ENCODE peak calls at places on chromosomes 12 and 14, in ten cellular contexts. Y is testis; C is stomach; R is upper lobe of left lung; A is uterus; I is PC-3; V is OCI-LY7; J is psoas muscle; O is CD8-positive, alpha-beta T cell; D is HCT116. E is an unnamed sample.

GRCh38 chr12:3195859-3196483 is 118.8 kb downstream of the TSPAN9 start:
- DNase-seq in Y (no peak), C (no peak), R (no peak), A (no peak), I (no peak), V (no peak), J (no peak), O (no peak), D (no peak), E (no peak)

GRCh38 chr14:104263671-104264358 is 125.4 kb downstream of the KIF26A start:
- DNase-seq in Y (no peak), C (peak; percentile 20), R (no peak), A (peak; percentile 4), I (no peak), V (no peak), J (no peak), O (no peak), D (no peak), E (no peak)

GRCh38 chr12:22858849-22859569 is 234.0 kb downstream of the ETNK1 start:
- DNase-seq in Y (no peak), C (no peak), R (no peak), A (no peak), I (peak; percentile 5), V (no peak), J (no peak), O (no peak), D (no peak), E (no peak)

GRCh38 chr14:47539065-47539464 is 136.3 kb downstream of the MDGA2 start:
- DNase-seq in Y (no peak), C (no peak), R (no peak), A (no peak), I (peak; percentile 43), V (peak; percentile 7), J (no peak), O (no peak), D (no peak), E (no peak)

GRCh38 chr12:94561943-94562411 is 88.4 kb downstream of the TMCC3 start:
- DNase-seq in Y (peak; percentile 45), C (peak; percentile 79), R (no peak), A (no peak), I (peak; percentile 89), V (peak; percentile 40), J (peak; percentile 83), O (no peak), D (no peak), E (no peak)

GRCh38 chr12:3047961-3048360 is 29.2 kb upstream of the TSPAN9 start:
- DNase-seq in Y (no peak), C (no peak), R (peak; percentile 47), A (no peak), I (no peak), V (no peak), J (no peak), O (no peak), D (no peak), E (no peak)

GRCh38 chr12:106301241-106301610 is 1.3 kb upstream of the TCP11L2 start:
- DNase-seq in Y (no peak), C (no peak), R (no peak), A (no peak), I (no peak), V (no peak), J (no peak), O (no peak), D (no peak), E (no peak)

GRCh38 chr12:54936736-54937135 is 47.8 kb downstream of the TESPA1 start:
- DNase-seq in Y (no peak), C (no peak), R (no peak), A (no peak), I (peak; percentile 80), V (no peak), J (no peak), O (no peak), D (no peak), E (no peak)

GRCh38 chr14:28765169-28765906 is 1.2 kb upstream of the FOXG1 start:
- DNase-seq in Y (no peak), C (no peak), R (no peak), A (no peak), I (no peak), V (no peak), J (no peak), O (no peak), D (no peak), E (no peak)

DNA sequence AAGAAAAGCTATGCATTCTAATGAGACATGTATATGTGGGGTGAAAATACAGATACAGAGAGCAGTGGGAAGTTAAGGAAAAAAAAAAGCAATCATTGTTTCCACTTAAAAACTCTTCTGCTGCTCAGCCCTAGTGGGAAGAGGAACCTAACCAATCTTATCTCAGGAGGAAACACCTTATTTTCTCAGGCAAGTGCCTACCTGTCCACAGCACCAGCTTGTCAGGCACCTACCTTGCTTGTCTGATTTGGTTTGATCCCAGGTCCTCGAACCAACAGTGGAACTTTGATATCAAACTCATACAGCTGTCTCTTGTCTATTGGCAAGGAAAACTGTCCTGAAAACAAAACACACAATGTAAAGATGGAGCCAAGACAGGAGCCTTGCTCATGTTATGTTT is 22.4 kb downstream of the GNS start:
- DNase-seq in Y (no peak), C (no peak), R (no peak), A (no peak), I (no peak), V (no peak), J (no peak), O (no peak), D (no peak), E (no peak)
- H3K27ac ChIP-seq in Y (no peak overlapping the region), C (no peak overlapping the region), R (no peak overlapping the region), A (no peak overlapping the region), I (no peak overlapping the region), V (no peak overlapping the region), J (no peak overlapping the region), O (no peak overlapping the region), D (no peak overlapping the region), E (no peak overlapping the region)

DNA sequence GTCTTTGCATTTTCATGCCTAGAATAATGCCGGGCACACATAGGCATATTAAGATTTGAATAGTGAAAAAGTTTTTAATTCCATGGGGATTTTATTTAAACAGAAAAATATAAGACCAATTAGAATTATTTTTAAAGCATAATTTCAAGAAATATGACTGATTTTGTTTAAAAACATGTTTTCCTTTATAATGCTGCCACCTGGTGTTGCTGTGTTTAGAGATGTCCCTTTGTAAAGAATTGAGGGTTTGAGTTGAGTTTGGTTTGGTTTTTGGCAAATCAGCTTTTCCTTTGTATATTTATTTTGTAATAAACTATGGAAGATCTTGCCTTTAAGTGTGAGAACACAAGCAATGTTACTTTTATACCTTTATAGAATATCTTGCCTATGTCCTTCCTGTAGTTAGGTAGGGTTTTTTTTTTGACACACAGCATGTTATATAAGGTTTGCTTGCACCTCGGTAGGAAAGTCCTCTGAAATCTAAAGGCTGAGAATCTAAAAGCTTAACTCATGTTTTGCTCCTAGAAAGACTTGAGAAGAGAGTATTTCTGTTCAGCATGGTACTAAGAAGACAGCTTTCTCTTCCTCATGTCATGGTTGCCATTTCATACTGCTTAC is 31.4 kb upstream of the SNAPC1 start:
- DNase-seq in Y (no peak), C (no peak), R (no peak), A (no peak), I (peak; percentile 68), V (peak; percentile 46), J (no peak), O (no peak), D (no peak), E (no peak)
- H3K4me1 ChIP-seq in Y (no peaks in the 10 kb centered on the region), C (no peaks in the 10 kb centered on the region), R (no peaks in the 10 kb centered on the region), A (no peaks in the 10 kb centered on the region), I (peaks cover 17% of the 10 kb centered on the region), V (peaks cover 22% of the 10 kb centered on the region), J (no peaks in the 10 kb centered on the region), O (peaks cover 3% of the 10 kb centered on the region), D (no peaks in the 10 kb centered on the region), E (no peaks in the 10 kb centered on the region)

GRCh38 chr12:118310320-118310719 is 62.4 kb downstream of the TAOK3 start:
- DNase-seq in Y (no peak), C (no peak), R (no peak), A (no peak), I (no peak), V (no peak), J (no peak), O (no peak), D (no peak), E (no peak)

GRCh38 chr12:118311666-118312065 is 61.0 kb downstream of the TAOK3 start:
- DNase-seq in Y (no peak), C (no peak), R (no peak), A (no peak), I (no peak), V (no peak), J (no peak), O (no peak), D (no peak), E (no peak)

GRCh38 chr12:118315821-118316220 is 56.9 kb downstream of the TAOK3 start:
- DNase-seq in Y (no peak), C (no peak), R (no peak), A (no peak), I (no peak), V (no peak), J (no peak), O (no peak), D (no peak), E (no peak)

GRCh38 chr12:118317729-118318128 is 55.0 kb downstream of the TAOK3 start:
- DNase-seq in Y (no peak), C (no peak), R (no peak), A (no peak), I (no peak), V (no peak), J (no peak), O (no peak), D (no peak), E (no peak)

GRCh38 chr12:118312578-118312977 is 60.1 kb downstream of the TAOK3 start:
- DNase-seq in Y (no peak), C (no peak), R (no peak), A (no peak), I (peak; percentile 52), V (no peak), J (no peak), O (no peak), D (no peak), E (no peak)
- H3K27ac ChIP-seq in Y (no peak overlapping the region), C (no peak overlapping the region), R (no peak overlapping the region), A (no peak overlapping the region), I (no peak overlapping the region), V (no peak overlapping the region), J (no peak overlapping the region), O (no peak overlapping the region), D (no peak overlapping the region), E (no peak overlapping the region)

DNA sequence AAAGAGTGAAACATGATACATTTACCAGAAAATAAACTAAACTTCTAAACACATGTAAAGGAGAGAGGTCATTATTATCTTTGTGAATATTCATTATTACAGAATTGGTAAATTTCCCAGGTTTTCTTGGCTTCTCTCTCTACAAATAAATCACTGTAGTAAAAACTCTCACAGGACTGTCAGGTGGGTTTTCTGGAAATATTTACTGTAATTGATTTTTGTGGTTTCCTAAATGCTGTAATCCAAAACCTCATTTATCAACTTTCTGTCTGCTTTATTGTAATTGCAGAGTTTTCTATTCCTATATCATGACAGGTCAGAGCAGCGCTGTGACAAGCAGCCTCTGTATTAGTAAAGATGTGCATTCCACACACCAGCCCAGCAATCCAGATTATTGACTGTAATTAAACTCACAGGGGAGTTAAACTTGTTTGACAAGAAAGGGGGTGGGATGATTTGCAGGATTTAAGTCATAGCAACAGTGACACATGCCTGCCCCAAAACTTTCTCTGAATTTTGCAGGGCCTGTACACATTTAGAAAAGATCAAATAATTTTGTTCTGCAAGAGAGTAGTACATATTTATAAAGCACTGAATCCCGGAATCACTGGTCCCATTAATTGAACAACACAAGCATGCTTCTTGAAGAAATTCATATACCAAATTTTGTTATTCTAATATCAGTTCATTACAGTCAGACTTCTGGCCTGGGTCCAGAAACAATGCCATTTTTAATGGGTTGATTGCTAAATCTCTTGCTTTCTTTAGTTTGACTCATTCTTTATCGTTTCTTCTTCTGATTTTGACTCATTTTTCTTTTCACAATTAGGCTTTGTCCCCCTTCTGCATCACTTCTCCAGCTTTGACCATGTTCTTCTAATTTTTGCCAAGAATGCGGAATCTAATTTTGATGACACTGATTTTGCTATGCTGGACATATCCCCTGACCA is 42.2 kb downstream of the PTPRO start:
- DNase-seq in Y (no peak), C (no peak), R (no peak), A (no peak), I (peak; percentile 74), V (no peak), J (no peak), O (no peak), D (no peak), E (no peak)
- H3K4me1 ChIP-seq in Y (no peaks in the 10 kb centered on the region), C (no peaks in the 10 kb centered on the region), R (no peaks in the 10 kb centered on the region), A (peaks cover 5% of the 10 kb centered on the region), I (peaks cover 16% of the 10 kb centered on the region), V (no peaks in the 10 kb centered on the region), J (no peaks in the 10 kb centered on the region), O (no peaks in the 10 kb centered on the region), D (no peaks in the 10 kb centered on the region), E (no peaks in the 10 kb centered on the region)